ENCODE peak calls at places on chromosomes 7 and 10, in eight cellular contexts. A, Y, D, L, Z, O, Q and M are unnamed samples.

GRCh38 chr10:132366499-132366898 is 30.5 kb upstream of the PWWP2B start:
- DNase-seq in A (peak), Y (no peak), D (peak), L (no peak), Z (no peak), O (no peak), Q (no peak), M (no peak)

GRCh38 chr7:44063894-44064651 is 1.3 kb downstream of the PGAM2 start:
- DNase-seq in A (peak), Y (no peak), D (peak), L (no peak), Z (no peak), O (no peak), Q (peak), M (no peak)

GRCh38 chr10:12503311-12503710 is 154.0 kb downstream of the CAMK1D start:
- DNase-seq in A (peak), Y (no peak), D (peak), L (no peak), Z (no peak), O (no peak), Q (no peak), M (no peak)

GRCh38 chr10:93917064-93917391 is 23.2 kb downstream of the SLC35G1 start:
- DNase-seq in A (no peak), Y (no peak), D (no peak), L (no peak), Z (no peak), O (no peak), Q (no peak), M (no peak)

GRCh38 chr10:117496616-117497028 is 45.9 kb upstream of the EMX2 start:
- DNase-seq in A (peak), Y (peak), D (peak), L (peak), Z (no peak), O (peak), Q (peak), M (peak)

GRCh38 chr7:4040031-4040928 is 641.8 kb upstream of the FOXK1 start:
- DNase-seq in A (no peak), Y (no peak), D (no peak), L (no peak), Z (no peak), O (no peak), Q (no peak), M (no peak)

GRCh38 chr10:49300140-49300974 is 1.4 kb downstream of the C10orf71 start:
- DNase-seq in A (no peak), Y (peak), D (no peak), L (no peak), Z (no peak), O (no peak), Q (peak), M (peak)

GRCh38 chr10:78336402-78336791 is 302.7 kb downstream of the RPS24 start:
- DNase-seq in A (peak), Y (peak), D (no peak), L (no peak), Z (peak), O (no peak), Q (no peak), M (peak)

GRCh38 chr10:29533696-29534285 is 101.0 kb downstream of the SVIL start:
- DNase-seq in A (no peak), Y (no peak), D (no peak), L (no peak), Z (no peak), O (no peak), Q (no peak), M (no peak)

GRCh38 chr10:119281581-119282071 is 74.3 kb downstream of the GRK5 start:
- DNase-seq in A (peak), Y (no peak), D (peak), L (no peak), Z (no peak), O (no peak), Q (peak), M (no peak)

GRCh38 chr7:116591202-116592040 is 66.6 kb downstream of the CAV1 start:
- DNase-seq in A (no peak), Y (no peak), D (no peak), L (no peak), Z (no peak), O (no peak), Q (no peak), M (no peak)
- H3K4me3 ChIP-seq in A (peak), Y (no peak), D (peak), L (no peak), Z (no peak), O (no peak), Q (peak), M (no peak)

DNA sequence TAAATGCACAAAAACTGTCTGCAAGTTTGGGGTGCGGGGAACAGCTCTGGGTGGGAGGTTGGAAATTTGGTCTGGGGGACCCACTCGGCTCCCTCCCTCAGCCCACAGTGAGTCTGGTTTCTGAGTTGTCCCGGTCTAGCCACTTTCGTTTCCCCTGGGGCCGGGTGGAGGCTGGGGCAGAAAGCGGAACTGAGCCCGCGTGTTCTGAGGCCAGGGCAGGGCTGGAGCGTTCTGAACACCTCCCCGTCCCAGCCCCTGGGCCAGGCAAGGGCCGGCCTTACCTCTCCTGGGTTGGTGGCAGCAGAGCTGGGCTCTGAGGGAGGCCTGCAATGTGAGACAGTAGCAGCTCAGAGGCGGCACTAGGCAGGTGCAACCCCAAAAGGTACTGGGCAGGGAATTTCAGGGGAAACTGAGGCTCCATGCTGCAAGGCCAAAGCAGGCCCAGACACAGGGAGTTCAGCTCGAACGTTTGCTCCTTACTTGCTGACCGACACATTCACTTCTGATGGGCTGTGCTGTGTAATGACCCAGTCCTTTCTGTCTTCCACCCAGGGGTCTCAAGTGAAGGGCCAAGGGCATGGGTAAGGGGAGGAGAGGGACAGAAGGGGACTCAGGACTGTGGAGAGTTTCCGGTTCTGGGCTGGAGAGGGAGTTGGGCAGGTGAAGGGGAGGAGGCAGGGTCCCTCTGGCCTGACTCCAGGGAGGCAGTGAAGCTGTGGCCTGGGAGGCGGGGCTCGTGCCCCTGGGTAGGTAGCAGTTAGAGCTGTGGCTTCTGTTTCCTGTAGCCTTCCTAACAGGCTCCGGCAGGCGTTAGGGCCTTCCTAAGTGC is 3.0 kb downstream of the IRF5 start:
- DNase-seq in A (no peak), Y (no peak), D (peak), L (no peak), Z (no peak), O (peak), Q (peak), M (no peak)
- H3K4me3 ChIP-seq in A (peak), Y (no peak), D (peak), L (no peak), Z (no peak), O (peak), Q (peak), M (no peak)

DNA sequence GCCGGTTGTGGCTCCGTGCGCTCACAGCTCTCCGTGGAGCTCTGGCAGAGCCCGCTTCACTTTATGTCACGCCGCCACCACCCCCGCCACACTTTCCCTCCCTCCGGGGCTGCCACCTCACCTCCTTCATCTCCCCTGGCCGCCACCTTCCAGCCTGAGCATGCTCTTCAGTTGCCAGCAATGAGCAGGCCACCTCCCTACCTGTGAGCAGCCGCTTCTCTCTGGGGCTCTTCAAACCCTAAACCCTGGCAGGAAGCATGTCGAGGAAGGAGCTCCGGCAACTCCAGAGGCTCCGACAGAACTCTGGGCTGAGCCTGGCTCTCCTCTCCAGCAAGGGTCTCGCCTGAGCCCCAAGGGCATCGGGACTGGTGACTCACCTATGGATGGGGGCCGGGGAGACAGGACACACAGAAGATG is 36.7 kb downstream of the GBX1 start:
- DNase-seq in A (no peak), Y (no peak), D (no peak), L (no peak), Z (no peak), O (no peak), Q (peak), M (no peak)
- H3K4me3 ChIP-seq in A (no peak), Y (no peak), D (no peak), L (no peak), Z (no peak), O (no peak), Q (no peak), M (no peak)

DNA sequence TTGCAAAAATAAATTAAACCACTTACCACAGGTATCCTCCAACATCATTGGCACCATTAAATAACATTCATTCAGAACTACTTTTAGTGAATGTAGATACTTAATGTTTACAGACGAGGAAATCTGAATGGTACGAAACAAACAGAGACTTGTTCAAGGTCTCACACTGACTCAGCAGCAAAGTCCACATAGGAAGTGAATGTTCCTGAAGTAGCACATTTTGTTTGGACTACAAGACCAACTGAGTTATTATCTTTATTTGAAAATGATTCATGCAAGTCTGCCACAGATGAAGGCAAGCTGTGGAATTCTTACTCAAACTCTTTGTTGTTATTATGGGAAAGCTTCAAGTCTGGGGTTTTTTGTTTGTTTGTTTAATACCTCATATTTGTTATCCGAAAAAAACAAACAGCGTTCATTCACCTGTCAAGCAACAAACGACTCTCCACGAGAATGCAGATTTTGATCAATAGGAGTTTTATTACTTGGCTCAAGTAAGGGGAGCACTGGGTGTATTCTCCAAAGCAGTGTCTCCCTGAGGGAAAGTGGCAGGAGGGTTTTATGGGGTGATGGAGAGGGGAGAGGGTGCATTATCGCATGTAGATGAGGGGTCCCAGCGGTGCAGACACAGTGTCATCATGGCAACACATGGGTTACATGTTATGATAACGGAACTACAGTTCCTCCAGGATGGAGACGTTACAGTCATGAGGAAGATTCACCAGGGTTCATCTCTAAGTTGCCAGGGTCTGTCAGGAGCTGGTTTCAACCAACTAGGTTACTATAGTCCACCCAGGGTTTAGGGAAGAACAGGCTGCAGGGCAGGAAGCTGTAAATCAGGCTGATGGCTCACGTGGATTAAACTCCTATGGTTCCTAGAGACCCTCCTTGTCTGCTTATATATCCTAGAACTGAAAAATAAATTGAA is 147.7 kb upstream of the AKR1E2 start:
- DNase-seq in A (no peak), Y (no peak), D (no peak), L (no peak), Z (peak), O (no peak), Q (no peak), M (no peak)
- H3K4me3 ChIP-seq in A (peak), Y (no peak), D (no peak), L (no peak), Z (no peak), O (no peak), Q (no peak), M (no peak)

GRCh38 chr10:18777258-18777657 is 118.0 kb downstream of the ARL5B start:
- DNase-seq in A (no peak), Y (no peak), D (no peak), L (no peak), Z (no peak), O (no peak), Q (no peak), M (no peak)
- H3K4me3 ChIP-seq in A (no peak), Y (no peak), D (no peak), L (no peak), Z (no peak), O (no peak), Q (no peak), M (no peak)

GRCh38 chr10:58756126-58756525 is 243.5 kb downstream of the BICC1 start:
- DNase-seq in A (no peak), Y (peak), D (no peak), L (no peak), Z (no peak), O (no peak), Q (no peak), M (no peak)

GRCh38 chr10:58757352-58758071 is 244.8 kb downstream of the BICC1 start:
- DNase-seq in A (no peak), Y (no peak), D (no peak), L (no peak), Z (no peak), O (no peak), Q (no peak), M (no peak)

GRCh38 chr10:58754419-58755180 is 241.9 kb downstream of the BICC1 start:
- DNase-seq in A (no peak), Y (no peak), D (no peak), L (no peak), Z (no peak), O (no peak), Q (no peak), M (no peak)

GRCh38 chr10:58753425-58753824 is 240.8 kb downstream of the BICC1 start:
- DNase-seq in A (no peak), Y (no peak), D (no peak), L (no peak), Z (no peak), O (no peak), Q (no peak), M (no peak)

GRCh38 chr10:58755688-58756087 is 243.0 kb downstream of the BICC1 start:
- DNase-seq in A (no peak), Y (peak), D (no peak), L (no peak), Z (peak), O (no peak), Q (no peak), M (no peak)
- H3K4me3 ChIP-seq in A (peak), Y (no peak), D (no peak), L (no peak), Z (peak), O (no peak), Q (peak), M (peak)

GRCh38 chr10:130054021-130054420 is 56.6 kb downstream of the C10orf143 start:
- DNase-seq in A (no peak), Y (no peak), D (no peak), L (no peak), Z (no peak), O (no peak), Q (no peak), M (no peak)
- H3K4me3 ChIP-seq in A (no peak), Y (no peak), D (no peak), L (no peak), Z (no peak), O (no peak), Q (no peak), M (no peak)

GRCh38 chr7:144001543-144001942 is 1.4 kb downstream of the OR6B1 start:
- DNase-seq in A (no peak), Y (no peak), D (no peak), L (no peak), Z (no peak), O (no peak), Q (no peak), M (no peak)
- H3K4me3 ChIP-seq in A (no peak), Y (no peak), D (no peak), L (no peak), Z (no peak), O (no peak), Q (no peak), M (no peak)